ENCODE peak calls at places on chromosomes 16 and 17, in six cellular contexts. D is NCI-H748 treated with DMSO at 0.1 percent for 48 hours; K is posterior cingulate gyrus; L is activated CD4-positive, alpha-beta T cell treated with anti-CD3 and anti-CD28 coated beads, Interleukin-2, amount 10 ng/mL, durations not matched to agents 7 days and 5 days; T is NCI-H2107; X is stimulated activated CD8-positive, alpha-beta memory T cell treated with anti-CD3 and anti-CD28 coated beads, Interleukin-7, amount 100 ng/mL, for 24 hours. P is an unnamed sample.

GRCh38 chr16:24700549-24701392 is 28.7 kb upstream of the TNRC6A start:
- DNase-seq in D (no peak), K (peak; percentile 11), L (no peak), T (no peak), X (no peak), P (peak; percentile 30)

GRCh38 chr16:28003021-28003865 is 60.3 kb downstream of the GSG1L start:
- DNase-seq in D (no peak), K (no peak), L (no peak), T (no peak), X (no peak), P (no peak)

GRCh38 chr17:17343160-17343735 is 40.1 kb downstream of the NT5M start:
- DNase-seq in D (no peak), K (peak; percentile 3), L (no peak), T (no peak), X (no peak), P (peak; percentile 2)

GRCh38 chr17:1865252-1866037 is 35.6 kb downstream of the RPA1 start:
- DNase-seq in D (peak; percentile 40), K (no peak), L (peak; percentile 72), T (no peak), X (peak; percentile 22), P (no peak)

GRCh38 chr16:65176603-65177002 is 54.7 kb upstream of the CDH11 start:
- DNase-seq in D (no peak), K (no peak), L (no peak), T (no peak), X (no peak), P (no peak)

GRCh38 chr16:11100239-11100750 is 155.7 kb downstream of the SOCS1 start:
- DNase-seq in D (no peak), K (no peak), L (peak; percentile 50), T (no peak), X (no peak), P (no peak)

GRCh38 chr17:2194778-2195417 is 108.7 kb downstream of the SMG6 start:
- DNase-seq in D (no peak), K (no peak), L (no peak), T (no peak), X (no peak), P (no peak)

GRCh38 chr16:78693496-78693895 is 594.0 kb downstream of the WWOX start:
- DNase-seq in D (no peak), K (no peak), L (no peak), T (no peak), X (no peak), P (no peak)

GRCh38 chr16:16013812-16014211 is 64.4 kb downstream of the ABCC1 start:
- DNase-seq in D (no peak), K (no peak), L (no peak), T (no peak), X (no peak), P (no peak)

P was measured in omental fat pad.